ENCODE peak calls at places on chromosomes 1 and 21, in eight cellular contexts. One of them, this sample, is unnamed.

GRCh38 chr1:93732514-93732913 is 50.9 kb upstream of the BCAR3 start:
- DNase-seq in nephron progenitor cell: no peak
- DNase-seq in cardiac fibroblast: no peak
- DNase-seq in BJ: no peak
- DNase-seq in K562: no peak
- DNase-seq in tibial nerve: no peak
- DNase-seq in psoas muscle: no peak
- DNase-seq in stomach: no peak
- DNase-seq in this sample: no peak

GRCh38 chr1:192167941-192168685 is 9.9 kb downstream of the RGS18 start:
- DNase-seq in nephron progenitor cell: no peak
- DNase-seq in cardiac fibroblast: peak; percentile 53
- DNase-seq in BJ: no peak
- DNase-seq in K562: no peak
- DNase-seq in tibial nerve: no peak
- DNase-seq in psoas muscle: no peak
- DNase-seq in stomach: no peak
- DNase-seq in this sample: no peak

GRCh38 chr1:6212193-6212959 is 6.5 kb downstream of the RNF207 start:
- DNase-seq in nephron progenitor cell: no peak
- DNase-seq in cardiac fibroblast: no peak
- DNase-seq in BJ: no peak
- DNase-seq in K562: no peak
- DNase-seq in tibial nerve: no peak
- DNase-seq in psoas muscle: no peak
- DNase-seq in stomach: no peak
- DNase-seq in this sample: no peak

GRCh38 chr1:147541672-147542548 is 609 bp downstream of the BCL9 start:
- DNase-seq in nephron progenitor cell: peak; percentile 48
- DNase-seq in cardiac fibroblast: peak; percentile 61
- DNase-seq in BJ: no peak
- DNase-seq in K562: no peak
- DNase-seq in tibial nerve: peak; percentile 18
- DNase-seq in psoas muscle: peak; percentile 45
- DNase-seq in stomach: peak; percentile 43
- DNase-seq in this sample: peak; percentile 41

GRCh38 chr1:160836981-160837557 is 25.6 kb downstream of the CD244 start:
- DNase-seq in nephron progenitor cell: no peak
- DNase-seq in cardiac fibroblast: peak; percentile 66
- DNase-seq in BJ: no peak
- DNase-seq in K562: no peak
- DNase-seq in tibial nerve: no peak
- DNase-seq in psoas muscle: no peak
- DNase-seq in stomach: no peak
- DNase-seq in this sample: no peak

GRCh38 chr1:32303997-32304622 is 12.2 kb downstream of the HDAC1 start:
- DNase-seq in nephron progenitor cell: no peak
- DNase-seq in cardiac fibroblast: no peak
- DNase-seq in BJ: no peak
- DNase-seq in K562: no peak
- DNase-seq in tibial nerve: no peak
- DNase-seq in psoas muscle: no peak
- DNase-seq in stomach: no peak
- DNase-seq in this sample: no peak

GRCh38 chr1:156626079-156626438 is 6.8 kb downstream of the HAPLN2 start:
- DNase-seq in nephron progenitor cell: no peak
- DNase-seq in cardiac fibroblast: no peak
- DNase-seq in BJ: no peak
- DNase-seq in K562: no peak
- DNase-seq in tibial nerve: no peak
- DNase-seq in psoas muscle: no peak
- DNase-seq in stomach: no peak
- DNase-seq in this sample: no peak

GRCh38 chr21:32812035-32812434 is 40.5 kb upstream of the PAXBP1 start:
- DNase-seq in nephron progenitor cell: no peak
- DNase-seq in cardiac fibroblast: no peak
- DNase-seq in BJ: no peak
- DNase-seq in K562: no peak
- DNase-seq in tibial nerve: no peak
- DNase-seq in psoas muscle: peak; percentile 58
- DNase-seq in stomach: no peak
- DNase-seq in this sample: no peak

GRCh38 chr1:201268604-201269151 is 14.6 kb upstream of the PKP1 start:
- DNase-seq in nephron progenitor cell: no peak
- DNase-seq in cardiac fibroblast: peak; percentile 75
- DNase-seq in BJ: peak; percentile 12
- DNase-seq in K562: no peak
- DNase-seq in tibial nerve: no peak
- DNase-seq in psoas muscle: no peak
- DNase-seq in stomach: peak; percentile 57
- DNase-seq in this sample: no peak

GRCh38 chr1:2801535-2802291 is at the start of gene TTC34:
- DNase-seq in nephron progenitor cell: peak; percentile 46
- DNase-seq in cardiac fibroblast: no peak
- DNase-seq in BJ: no peak
- DNase-seq in K562: peak; percentile 88
- DNase-seq in tibial nerve: no peak
- DNase-seq in psoas muscle: peak; percentile 13
- DNase-seq in stomach: peak; percentile 33
- DNase-seq in this sample: peak; percentile 60

GRCh38 chr1:153194331-153195050 is 8.7 kb upstream of the LELP1 start:
- DNase-seq in nephron progenitor cell: no peak
- DNase-seq in cardiac fibroblast: no peak
- DNase-seq in BJ: no peak
- DNase-seq in K562: no peak
- DNase-seq in tibial nerve: no peak
- DNase-seq in psoas muscle: no peak
- DNase-seq in stomach: no peak
- DNase-seq in this sample: no peak
- TF ChIP-seq CTCF in nephron progenitor cell: no peak
- TF ChIP-seq CTCF in cardiac fibroblast: no peak
- TF ChIP-seq CTCF in BJ: no peak
- TF ChIP-seq CTCF in K562: no peak
- TF ChIP-seq CTCF in tibial nerve: no peak
- TF ChIP-seq CTCF in psoas muscle: no peak
- TF ChIP-seq CTCF in stomach: no peak
- TF ChIP-seq CTCF in this sample: no peak

GRCh38 chr1:21937372-21938121 is 437 bp upstream of the HSPG2 start:
- DNase-seq in nephron progenitor cell: peak; percentile 87
- DNase-seq in cardiac fibroblast: peak; percentile 89
- DNase-seq in BJ: no peak
- DNase-seq in K562: no peak
- DNase-seq in tibial nerve: peak; percentile 75
- DNase-seq in psoas muscle: peak; percentile 88
- DNase-seq in stomach: peak; percentile 85
- DNase-seq in this sample: peak; percentile 88

GRCh38 chr1:21941370-21941769 is 4.3 kb upstream of the HSPG2 start:
- DNase-seq in nephron progenitor cell: no peak
- DNase-seq in cardiac fibroblast: no peak
- DNase-seq in BJ: no peak
- DNase-seq in K562: no peak
- DNase-seq in tibial nerve: no peak
- DNase-seq in psoas muscle: no peak
- DNase-seq in stomach: no peak
- DNase-seq in this sample: no peak

GRCh38 chr1:21938791-21939538 is 1.9 kb upstream of the HSPG2 start:
- DNase-seq in nephron progenitor cell: no peak
- DNase-seq in cardiac fibroblast: peak; percentile 69
- DNase-seq in BJ: no peak
- DNase-seq in K562: peak; percentile 52
- DNase-seq in tibial nerve: no peak
- DNase-seq in psoas muscle: no peak
- DNase-seq in stomach: no peak
- DNase-seq in this sample: no peak

GRCh38 chr1:21940492-21940891 is 3.4 kb upstream of the HSPG2 start:
- DNase-seq in nephron progenitor cell: no peak
- DNase-seq in cardiac fibroblast: no peak
- DNase-seq in BJ: no peak
- DNase-seq in K562: no peak
- DNase-seq in tibial nerve: no peak
- DNase-seq in psoas muscle: no peak
- DNase-seq in stomach: no peak
- DNase-seq in this sample: no peak

DNA sequence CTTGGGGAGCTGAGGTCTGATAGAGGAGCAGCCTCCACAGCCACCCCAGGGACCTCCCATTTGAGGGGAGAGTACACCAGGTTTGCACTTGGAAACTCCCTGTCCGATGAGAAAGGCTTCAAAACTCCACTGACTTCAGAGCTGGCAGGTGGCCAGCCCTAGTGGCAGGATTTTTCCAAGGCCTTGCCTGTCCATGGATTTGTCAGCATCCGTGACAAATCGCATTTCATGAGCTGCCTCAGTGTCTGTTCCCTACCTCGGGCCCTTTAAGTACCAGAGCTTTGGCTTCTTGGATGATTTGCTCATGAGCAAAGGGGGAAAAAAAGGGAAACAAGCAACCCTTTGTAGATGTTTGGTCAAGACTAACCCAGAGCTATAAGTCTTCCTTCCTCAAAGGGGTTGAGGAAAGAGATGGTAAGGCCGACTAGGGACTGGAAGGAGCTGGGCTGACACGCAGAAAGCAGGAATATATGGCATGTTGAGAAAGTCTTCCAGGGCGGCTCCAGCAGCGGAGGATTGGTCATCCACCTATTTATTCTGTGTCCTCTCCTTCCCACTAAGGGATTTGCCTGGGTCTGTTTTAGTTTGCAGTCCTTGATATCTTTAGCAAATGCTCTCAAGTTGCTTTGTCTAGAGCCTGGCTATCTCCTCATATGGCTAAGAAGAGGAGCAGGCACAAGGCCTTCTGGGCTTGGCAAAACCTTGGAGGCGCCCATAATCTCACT is 2.7 kb upstream of the HSPG2 start:
- DNase-seq in nephron progenitor cell: no peak
- DNase-seq in cardiac fibroblast: peak; percentile 95
- DNase-seq in BJ: peak; percentile 89
- DNase-seq in K562: peak; percentile 47
- DNase-seq in tibial nerve: peak; percentile 84
- DNase-seq in psoas muscle: peak; percentile 92
- DNase-seq in stomach: peak; percentile 86
- DNase-seq in this sample: no peak
- TF ChIP-seq CTCF in nephron progenitor cell: no peak
- TF ChIP-seq CTCF in cardiac fibroblast: peak; percentile 56
- TF ChIP-seq CTCF in BJ: peak; percentile 64
- TF ChIP-seq CTCF in K562: no peak
- TF ChIP-seq CTCF in tibial nerve: peak; percentile 45
- TF ChIP-seq CTCF in psoas muscle: peak; percentile 44
- TF ChIP-seq CTCF in stomach: peak; percentile 39
- TF ChIP-seq CTCF in this sample: no peak

DNA sequence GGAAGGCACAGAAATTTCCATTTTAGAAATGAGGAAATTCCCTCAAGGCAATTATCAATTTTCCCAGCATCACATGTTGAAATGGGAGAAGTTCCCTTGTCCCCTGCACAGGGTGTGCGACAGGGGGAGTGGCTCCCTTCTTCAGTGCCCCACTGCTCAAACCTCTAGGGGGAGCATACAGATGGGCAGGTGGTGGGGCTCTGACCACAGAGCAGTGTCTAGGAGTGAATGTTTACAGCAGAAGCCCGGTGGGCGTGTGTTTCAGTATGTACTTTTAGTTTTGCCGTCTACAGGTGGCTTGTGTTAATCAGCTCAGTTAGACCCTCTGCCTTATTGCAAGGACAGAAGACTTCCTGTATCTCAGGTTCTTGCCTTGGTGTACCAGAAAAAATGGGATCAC is 493.7 kb upstream of the PLXNA2 start:
- DNase-seq in nephron progenitor cell: no peak
- DNase-seq in cardiac fibroblast: no peak
- DNase-seq in BJ: no peak
- DNase-seq in K562: no peak
- DNase-seq in tibial nerve: no peak
- DNase-seq in psoas muscle: no peak
- DNase-seq in stomach: no peak
- DNase-seq in this sample: no peak
- TF ChIP-seq CTCF in nephron progenitor cell: no peak
- TF ChIP-seq CTCF in cardiac fibroblast: no peak
- TF ChIP-seq CTCF in BJ: no peak
- TF ChIP-seq CTCF in K562: no peak
- TF ChIP-seq CTCF in tibial nerve: no peak
- TF ChIP-seq CTCF in psoas muscle: no peak
- TF ChIP-seq CTCF in stomach: no peak
- TF ChIP-seq CTCF in this sample: no peak

DNA sequence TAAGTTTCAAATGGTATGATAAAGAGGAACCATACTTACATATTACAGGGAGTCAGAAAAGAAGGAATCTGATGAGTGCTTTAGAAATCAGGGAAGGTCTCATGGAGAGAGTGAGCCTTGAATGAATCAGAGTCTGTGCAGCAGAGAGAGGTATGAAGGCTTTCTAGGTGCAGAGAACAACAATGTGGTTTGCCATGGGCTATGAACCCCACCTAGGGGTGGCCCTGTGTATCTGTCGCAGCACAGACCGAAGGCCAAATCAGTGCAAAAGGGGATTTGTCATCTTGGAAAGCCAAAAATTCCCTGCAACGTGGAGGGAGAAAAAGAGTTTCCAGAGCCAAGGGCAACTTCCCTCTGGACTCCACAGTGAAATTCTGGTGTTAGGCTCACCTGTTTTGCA is 3.5 kb downstream of the PAPPA2 start:
- DNase-seq in nephron progenitor cell: no peak
- DNase-seq in cardiac fibroblast: no peak
- DNase-seq in BJ: no peak
- DNase-seq in K562: peak; percentile 40
- DNase-seq in tibial nerve: no peak
- DNase-seq in psoas muscle: no peak
- DNase-seq in stomach: no peak
- DNase-seq in this sample: peak; percentile 23
- TF ChIP-seq CTCF in nephron progenitor cell: peak; percentile 51
- TF ChIP-seq CTCF in cardiac fibroblast: no peak
- TF ChIP-seq CTCF in BJ: peak; percentile 14
- TF ChIP-seq CTCF in K562: peak; percentile 70
- TF ChIP-seq CTCF in tibial nerve: no peak
- TF ChIP-seq CTCF in psoas muscle: no peak
- TF ChIP-seq CTCF in stomach: no peak
- TF ChIP-seq CTCF in this sample: peak; percentile 55

GRCh38 chr1:113388621-113389355 is 1.5 kb upstream of the MAGI3 start:
- DNase-seq in nephron progenitor cell: peak; percentile 2
- DNase-seq in cardiac fibroblast: no peak
- DNase-seq in BJ: no peak
- DNase-seq in K562: peak; percentile 23
- DNase-seq in tibial nerve: no peak
- DNase-seq in psoas muscle: no peak
- DNase-seq in stomach: peak; percentile 53
- DNase-seq in this sample: no peak
- TF ChIP-seq CTCF in nephron progenitor cell: no peak
- TF ChIP-seq CTCF in cardiac fibroblast: no peak
- TF ChIP-seq CTCF in BJ: no peak
- TF ChIP-seq CTCF in K562: peak; percentile 11
- TF ChIP-seq CTCF in tibial nerve: no peak
- TF ChIP-seq CTCF in psoas muscle: no peak
- TF ChIP-seq CTCF in stomach: no peak
- TF ChIP-seq CTCF in this sample: no peak